ENCODE peak calls at places on chromosome 1, in five cellular contexts. D, Q, P, T and S are unnamed samples.

GRCh38 chr1:172893146-172893841 is 157.4 kb downstream of the TNFSF18 start:
- DNase-seq in D (no peak), P (no peak), T (no peak), Q (no peak), S (no peak)

GRCh38 chr1:43705982-43706597 is 1.2 kb upstream of the ST3GAL3 start:
- DNase-seq in Q (no peak), D (no peak), P (peak), T (no peak), S (no peak)

GRCh38 chr1:178688244-178688643 is 36.8 kb upstream of the RALGPS2 start:
- DNase-seq in P (no peak), Q (no peak), D (no peak), T (no peak), S (no peak)

GRCh38 chr1:155455588-155456195 is 106.9 kb downstream of the ASH1L start:
- DNase-seq in T (no peak), P (no peak), Q (no peak), D (no peak), S (no peak)

GRCh38 chr1:208230668-208231529 is 13.3 kb downstream of the PLXNA2 start:
- DNase-seq in P (no peak), T (no peak), Q (no peak), D (no peak), S (no peak)

GRCh38 chr1:192878249-192878648 is 69.4 kb downstream of the RGS2 start:
- DNase-seq in D (no peak), P (no peak), T (no peak), Q (no peak), S (no peak)

GRCh38 chr1:183632964-183633363 is 2.6 kb downstream of the ARPC5 start:
- DNase-seq in D (no peak), P (peak), Q (no peak), T (no peak), S (no peak)

GRCh38 chr1:64983110-64983509 is 16.8 kb upstream of the JAK1 start:
- DNase-seq in P (no peak), T (no peak), D (no peak), Q (no peak), S (no peak)

GRCh38 chr1:42319871-42320484 is 15.1 kb downstream of the FOXJ3 start:
- DNase-seq in Q (no peak), D (no peak), T (peak), P (no peak), S (no peak)

GRCh38 chr1:27137544-27138075 is 17.3 kb downstream of the SLC9A1 start:
- DNase-seq in Q (no peak), D (no peak), T (no peak), P (no peak), S (no peak)

GRCh38 chr1:204728045-204728444 is 42.5 kb upstream of the LRRN2 start:
- DNase-seq in Q (no peak), T (no peak), P (no peak), D (no peak), S (no peak)

GRCh38 chr1:108692724-108693655 is 880 bp downstream of the PRPF38B start:
- DNase-seq in P (peak), T (peak), Q (peak), D (no peak), S (peak)